ENCODE peak calls at places on chromosomes 12 and 14, in five cellular contexts. L is MM.1S, P is SK-N-SH, Y is HCT116, V is neural progenitor cell. F is an unnamed sample. For H3K4me1, the result is how much of the 10 kb centered on the place peaks cover.

GRCh38 chr14:80996049-80996901 is 40.9 kb downstream of the TSHR start:
- DNase-seq in L (peak), P (peak), V (peak), Y (peak), F (peak)

GRCh38 chr12:47903927-47904646 is 707 bp downstream of the VDR start:
- DNase-seq in P (no peak), Y (peak), V (no peak), L (peak), F (peak)

GRCh38 chr12:44588651-44589050 is 287.5 kb downstream of the NELL2 start:
- DNase-seq in V (no peak), P (no peak), Y (no peak), L (no peak), F (no peak)

GRCh38 chr12:83896416-83896815 is 1016.2 kb downstream of the SLC6A15 start:
- DNase-seq in P (no peak), L (no peak), V (no peak), Y (no peak), F (no peak)

GRCh38 chr12:124140889-124141550 is 153.9 kb upstream of the RFLNA start:
- DNase-seq in Y (no peak), P (no peak), L (no peak), V (peak), F (no peak)

GRCh38 chr14:35336171-35337073 is 44.2 kb downstream of the PSMA6 start:
- DNase-seq in V (peak), P (peak), Y (no peak), L (no peak), F (peak)

GRCh38 chr14:32436993-32437392 is 107.9 kb downstream of the AKAP6 start:
- DNase-seq in Y (no peak), L (no peak), P (no peak), V (no peak), F (no peak)

GRCh38 chr12:132279184-132279889 is 50.1 kb downstream of the GALNT9 start:
- DNase-seq in P (peak), L (no peak), V (no peak), Y (no peak), F (no peak)

GRCh38 chr12:117404940-117405339 is 43.5 kb upstream of the NOS1 start:
- DNase-seq in Y (no peak), P (no peak), V (no peak), L (no peak), F (no peak)

GRCh38 chr14:103334644-103335603 is 887 bp downstream of the EIF5 start:
- DNase-seq in L (peak), Y (no peak), V (peak), P (peak), F (peak)

GRCh38 chr14:99430491-99430890 is 50.2 kb downstream of the SETD3 start:
- DNase-seq in Y (no peak), V (peak), P (no peak), L (no peak), F (peak)

GRCh38 chr12:108475396-108475795 is 39.7 kb upstream of the FICD start:
- DNase-seq in Y (no peak), L (no peak), V (no peak), P (peak), F (no peak)

GRCh38 chr12:65940744-65941143 is 116.5 kb downstream of the HMGA2 start:
- DNase-seq in V (no peak), P (no peak), L (no peak), Y (no peak), F (no peak)
- H3K9ac ChIP-seq in V (no peak), P (peak), L (no peak), Y (peak), F (peak)

GRCh38 chr14:92517761-92518160 is 4.2 kb downstream of the RIN3 start:
- DNase-seq in Y (no peak), L (no peak), V (no peak), P (no peak), F (no peak)

GRCh38 chr14:92514844-92515509 is 1.4 kb downstream of the RIN3 start:
- DNase-seq in P (no peak), L (no peak), Y (no peak), V (no peak), F (no peak)

GRCh38 chr14:92516966-92517350 is 3.4 kb downstream of the RIN3 start:
- DNase-seq in L (no peak), Y (no peak), V (no peak), P (no peak), F (no peak)

GRCh38 chr14:92515510-92516343 is 2.1 kb downstream of the RIN3 start:
- DNase-seq in P (no peak), Y (no peak), V (no peak), L (no peak), F (no peak)

DNA sequence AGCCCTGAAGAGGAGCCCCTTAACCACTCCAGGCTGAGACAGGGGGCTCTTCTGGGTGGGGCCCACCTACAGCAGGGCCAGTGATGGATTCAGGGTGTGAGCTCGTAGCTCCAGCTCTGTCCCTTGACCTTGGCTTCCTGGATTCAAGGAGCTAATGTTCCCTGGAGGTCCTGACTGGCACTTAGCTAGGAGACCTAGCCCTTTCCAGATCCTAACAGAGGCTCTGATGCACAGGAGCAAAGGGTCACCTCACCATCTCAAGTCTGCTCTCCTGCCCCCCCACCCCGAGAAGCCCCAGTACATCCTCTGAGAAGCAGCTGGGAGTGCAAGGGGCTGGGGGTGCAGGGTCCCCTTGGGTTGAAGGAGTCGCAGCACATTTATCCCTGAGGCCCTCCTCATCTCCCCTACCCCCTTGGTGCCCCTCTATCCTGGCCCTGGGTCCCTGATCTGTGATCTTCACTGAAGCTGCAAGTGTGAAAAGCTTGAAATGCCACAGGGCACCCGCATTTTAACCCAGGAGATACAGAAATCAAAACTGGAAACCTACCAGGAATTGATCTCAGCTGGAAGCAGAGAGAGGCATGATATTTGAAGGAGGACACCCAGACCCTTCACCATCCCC is 2.9 kb downstream of the RIN3 start:
- DNase-seq in L (no peak), Y (no peak), V (no peak), P (no peak), F (no peak)
- H3K4me1 ChIP-seq in L (under half), Y (under half), V (under half), P (under half), F (under half)

GRCh38 chr14:90061849-90062794 is at the start of gene KCNK13:
- DNase-seq in Y (no peak), P (peak), L (no peak), V (peak), F (peak)
- TF ChIP-seq EZH2phosphoT487 in Y (no peak), P (peak), L (no peak), V (peak), F (peak)

GRCh38 chr14:53153702-53154112 is 584 bp upstream of the DDHD1 start:
- DNase-seq in Y (no peak), P (no peak), V (no peak), L (no peak), F (no peak)
- H3K9ac ChIP-seq in Y (peak), P (no peak), V (no peak), L (no peak), F (peak)

DNA sequence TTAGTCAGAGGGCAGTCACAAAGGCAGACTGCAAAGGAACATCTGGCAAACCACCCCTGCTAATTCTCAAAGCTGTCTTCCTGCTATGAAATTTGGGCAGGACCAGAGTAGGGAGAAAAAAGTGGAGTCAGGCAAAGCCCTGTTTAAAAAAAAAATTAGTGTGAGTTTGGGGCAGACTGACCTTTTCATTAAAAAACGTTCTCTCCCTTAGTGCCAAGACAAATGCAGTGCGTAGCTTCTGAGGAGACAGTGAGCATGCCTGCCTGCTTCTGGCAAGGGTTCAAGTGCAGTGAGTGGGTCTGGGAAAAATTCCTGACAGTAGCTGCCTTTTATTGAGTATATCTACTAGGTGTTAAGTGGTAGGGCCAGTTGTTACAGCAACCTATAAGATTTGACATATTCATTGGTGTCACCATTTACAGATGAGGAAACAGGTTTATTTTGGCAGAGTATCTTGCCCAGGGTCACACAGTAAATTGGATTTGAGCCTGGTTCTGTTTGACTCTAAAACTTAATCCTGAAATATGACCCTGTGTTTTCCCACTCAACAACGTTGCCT is 72.5 kb downstream of the PAPOLA start:
- DNase-seq in Y (no peak), V (no peak), L (no peak), P (no peak), F (peak)
- H3K4me1 ChIP-seq in Y (under half), V (under half), L (under half), P (under half), F (under half)

DNA sequence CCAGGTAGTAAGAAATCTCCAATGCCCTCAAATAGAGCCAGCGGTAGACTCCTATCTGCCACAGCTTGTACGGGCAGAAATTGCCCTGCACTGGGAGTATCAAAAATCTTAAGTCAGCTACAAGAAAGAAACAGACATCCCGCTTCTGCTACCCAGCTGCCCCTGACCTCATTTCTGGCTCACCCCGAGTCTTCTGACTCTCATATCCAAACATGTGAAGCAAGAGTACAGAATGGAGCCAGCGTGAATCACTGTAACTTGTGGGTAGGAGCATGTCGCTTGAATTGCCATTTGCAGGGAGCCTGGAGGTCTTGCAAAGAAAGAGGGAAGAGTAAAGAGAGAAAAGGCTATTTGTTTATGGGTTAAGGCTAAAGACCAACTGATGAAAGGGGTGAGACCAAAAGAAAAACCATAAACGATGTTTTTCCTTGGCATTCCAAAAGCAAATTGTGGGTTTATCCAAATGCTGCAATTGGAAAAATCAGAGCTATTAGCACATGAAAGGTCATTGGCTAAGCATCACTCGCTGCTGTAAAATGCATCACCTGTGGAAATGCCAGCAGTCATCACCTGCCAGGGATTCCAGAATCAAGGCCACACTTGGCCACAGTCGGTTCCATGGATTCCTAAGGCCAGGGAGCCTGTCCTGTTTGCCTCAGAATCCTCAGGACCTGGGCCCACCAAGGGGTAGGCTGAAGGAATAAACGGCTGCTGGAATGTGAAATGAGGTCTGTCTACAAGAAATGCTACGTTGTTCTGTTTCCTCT is 86.6 kb downstream of the FOXN3 start:
- DNase-seq in Y (no peak), L (no peak), V (no peak), P (no peak), F (no peak)
- TF ChIP-seq EZH2phosphoT487 in Y (no peak), L (no peak), V (no peak), P (no peak), F (no peak)